ENCODE peak calls at places on chromosome 12, in four cellular contexts. O is fibroblast of the aortic adventitia, M is heart left ventricle, U is PC-3. P is an unnamed sample.

GRCh38 chr12:78562358-78563205 is 302.0 kb upstream of the SYT1 start:
- DNase-seq in O (peak; percentile 40), M (no peak), U (peak; percentile 44), P (no peak)

GRCh38 chr12:111842556-111843396 is 748 bp downstream of the MAPKAPK5 start:
- DNase-seq in O (peak; percentile 13), M (no peak), U (peak; percentile 15), P (peak; percentile 39)

GRCh38 chr12:84763112-84763511 is 149.5 kb downstream of the SLC6A15 start:
- DNase-seq in O (peak; percentile 91), M (no peak), U (no peak), P (no peak)

GRCh38 chr12:28032811-28033537 is 60.4 kb upstream of the PTHLH start:
- DNase-seq in O (no peak), M (no peak), U (peak; percentile 93), P (no peak)

GRCh38 chr12:68001486-68002466 is 12.5 kb downstream of the IFNG-AS1 start:
- DNase-seq in O (peak; percentile 28), M (no peak), U (peak; percentile 60), P (peak; percentile 16)

GRCh38 chr12:101642115-101643067 is 47.6 kb downstream of the MYBPC1 start:
- DNase-seq in O (no peak), M (no peak), U (no peak), P (peak; percentile 8)

GRCh38 chr12:31370645-31371620 is 45.0 kb upstream of the SINHCAF start:
- DNase-seq in O (peak; percentile 29), M (no peak), U (no peak), P (no peak)

GRCh38 chr12:93567174-93567573 is 5.3 kb upstream of the SOCS2 start:
- DNase-seq in O (peak; percentile 61), M (no peak), U (no peak), P (no peak)

GRCh38 chr12:64090047-64090446 is 132.0 kb downstream of the KICS2 start:
- DNase-seq in O (no peak), M (no peak), U (no peak), P (no peak)

GRCh38 chr12:45762185-45763110 is 32.9 kb downstream of the ARID2 start:
- DNase-seq in O (peak; percentile 76), M (no peak), U (peak; percentile 76), P (peak; percentile 34)

GRCh38 chr12:96195845-96196451 is 1.8 kb downstream of the ELK3 start:
- DNase-seq in O (peak; percentile 63), M (no peak), U (peak; percentile 65), P (no peak)

GRCh38 chr12:64392221-64392620 is 1.7 kb upstream of the C12orf56 start:
- DNase-seq in O (peak; percentile 70), M (no peak), U (peak; percentile 76), P (peak; percentile 49)

GRCh38 chr12:132471011-132471857 is 18.7 kb upstream of the FBRSL1 start:
- DNase-seq in O (no peak), M (no peak), U (no peak), P (no peak)

GRCh38 chr12:42469355-42470006 is 120.1 kb downstream of the PRICKLE1 start:
- DNase-seq in O (no peak), M (no peak), U (no peak), P (peak; percentile 72)

GRCh38 chr12:75481013-75481705 is 604 bp downstream of the GLIPR1 start:
- DNase-seq in O (peak; percentile 34), M (no peak), U (no peak), P (no peak)

GRCh38 chr12:77323778-77324415 is 258.5 kb upstream of the E2F7 start:
- DNase-seq in O (no peak), M (no peak), U (no peak), P (peak; percentile 11)

GRCh38 chr12:56628671-56629458 is 1.3 kb downstream of the BAZ2A start:
- DNase-seq in O (peak; percentile 67), M (peak; percentile 74), U (peak; percentile 30), P (peak; percentile 59)

GRCh38 chr12:73731658-73732057 is 806.0 kb upstream of the ATXN7L3B start:
- DNase-seq in O (no peak), M (no peak), U (peak; percentile 28), P (no peak)

GRCh38 chr12:57795354-57795753 is 12.8 kb downstream of the TSFM start:
- DNase-seq in O (no peak), M (no peak), U (peak; percentile 90), P (no peak)

GRCh38 chr12:51687142-51687935 is 96.3 kb downstream of the SCN8A start:
- DNase-seq in O (peak; percentile 61), M (no peak), U (peak; percentile 33), P (no peak)

DNA sequence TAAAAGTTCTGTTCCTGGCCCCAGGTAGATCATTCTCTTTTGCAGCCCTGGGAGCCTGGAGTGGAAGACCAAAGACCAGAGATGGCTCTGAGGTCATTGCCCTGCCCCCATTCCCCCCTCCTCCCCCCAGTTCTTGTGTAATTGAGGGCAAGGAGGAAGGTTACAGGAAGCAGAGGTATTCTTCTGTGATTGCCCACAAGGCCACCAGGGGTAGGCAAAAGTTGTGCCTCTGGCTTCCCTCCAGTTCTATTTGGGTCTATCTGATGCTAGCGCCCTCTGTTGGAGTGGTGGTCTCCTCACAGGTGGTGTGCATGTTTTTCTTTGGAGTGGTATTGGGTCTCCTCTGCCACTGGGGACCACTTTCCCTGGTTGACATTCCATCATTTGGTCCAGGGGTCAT is 41.2 kb upstream of the CRY1 start:
- DNase-seq in O (no peak), M (no peak), U (peak; percentile 54), P (no peak)
- TF ChIP-seq CTCF in O (no peak), M (no peak), U (peak; percentile 76), P (no peak)

DNA sequence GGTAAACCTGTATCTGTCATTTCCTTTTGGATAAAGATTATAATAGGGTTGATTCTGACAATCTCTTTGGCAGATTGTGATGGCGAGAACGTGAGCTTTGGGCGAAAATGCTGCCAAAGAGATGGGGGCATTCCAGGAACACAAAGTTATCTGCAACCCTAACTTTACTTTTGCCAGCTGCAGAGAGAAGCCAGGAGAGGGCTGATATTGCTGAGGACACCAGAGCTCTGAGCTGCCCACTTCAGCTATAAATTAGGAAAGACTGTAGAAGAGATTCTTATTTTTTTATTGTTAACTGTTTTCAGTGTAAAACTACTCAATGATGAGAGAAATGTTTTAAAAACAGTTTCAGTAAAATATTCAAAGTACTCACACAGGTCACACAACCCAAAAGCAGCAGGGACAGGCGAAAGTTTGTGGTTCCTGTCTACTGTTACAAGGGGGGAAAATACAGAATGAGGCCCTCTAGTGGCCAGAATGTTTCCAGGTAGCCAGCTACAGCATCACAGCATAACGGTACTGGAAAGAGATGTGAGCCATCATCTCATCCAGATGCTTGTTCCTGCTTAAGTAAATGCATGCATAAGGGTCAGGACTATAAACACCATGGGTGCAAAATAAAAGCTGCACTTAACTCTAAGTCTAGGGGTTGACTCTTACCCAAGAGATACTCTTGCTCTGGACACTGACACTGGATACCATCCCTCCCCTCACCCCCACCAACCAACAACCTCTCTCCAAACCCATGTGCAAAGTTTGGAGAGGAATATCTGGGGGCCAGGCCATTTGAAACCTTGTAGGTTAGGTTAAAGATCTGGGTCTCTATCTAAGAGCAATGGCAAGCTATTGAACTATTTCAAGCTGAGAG is 498.4 kb downstream of the RMST start:
- DNase-seq in O (no peak), M (no peak), U (peak; percentile 36), P (peak; percentile 13)
- TF ChIP-seq CTCF in O (peak; percentile 15), M (peak; percentile 33), U (peak; percentile 77), P (peak; percentile 67)

DNA sequence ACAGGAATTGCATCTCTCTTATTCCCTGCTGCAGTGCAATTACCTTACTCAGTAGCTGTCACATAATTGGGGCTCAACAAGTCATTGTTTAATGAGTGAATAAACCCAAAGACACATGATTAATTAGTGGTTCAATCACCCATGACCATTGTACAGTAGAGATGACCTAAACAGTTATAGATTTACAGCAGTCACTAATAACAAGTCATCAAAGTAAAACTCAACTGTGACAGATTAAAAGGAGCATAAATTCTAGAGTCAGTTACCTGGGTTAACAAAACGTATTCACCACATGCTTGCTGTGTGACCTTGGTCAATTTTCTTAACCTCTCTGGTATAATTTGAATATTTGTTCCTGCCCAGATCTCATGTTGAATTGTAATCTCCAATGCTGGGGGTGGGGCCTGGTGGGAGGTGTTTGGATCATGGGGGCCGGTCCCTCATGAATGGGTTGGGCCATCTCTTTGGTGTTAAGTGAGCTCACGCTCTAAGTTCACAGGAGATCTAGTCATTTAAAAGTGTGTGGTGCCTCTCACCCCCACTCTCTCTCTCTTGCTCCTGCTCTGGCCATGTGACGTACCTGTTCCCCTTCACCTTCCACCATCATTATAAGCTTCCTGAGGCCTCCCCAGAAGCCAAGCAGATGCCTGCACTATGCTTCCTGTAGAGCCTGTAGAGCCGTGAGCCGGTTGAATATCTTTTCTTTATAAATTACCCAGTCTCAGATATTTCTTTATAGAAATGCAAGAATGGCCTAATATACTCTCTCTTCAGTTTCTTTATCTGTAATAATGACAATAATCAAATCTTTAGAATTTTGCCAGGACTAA is 141.9 kb upstream of the PLEKHG7 start:
- DNase-seq in O (no peak), M (no peak), U (no peak), P (no peak)
- TF ChIP-seq CTCF in O (no peak), M (no peak), U (no peak), P (no peak)

GRCh38 chr12:14923944-14924343 is 14.4 kb downstream of the ERP27 start:
- DNase-seq in O (no peak), M (no peak), U (no peak), P (no peak)

GRCh38 chr12:14921218-14921617 is 17.1 kb downstream of the ERP27 start:
- DNase-seq in O (no peak), M (no peak), U (no peak), P (no peak)

GRCh38 chr12:14915736-14916135 is 22.6 kb downstream of the ERP27 start:
- DNase-seq in O (no peak), M (no peak), U (no peak), P (no peak)

GRCh38 chr12:14920475-14921126 is 17.7 kb downstream of the ERP27 start:
- DNase-seq in O (no peak), M (no peak), U (no peak), P (no peak)

DNA sequence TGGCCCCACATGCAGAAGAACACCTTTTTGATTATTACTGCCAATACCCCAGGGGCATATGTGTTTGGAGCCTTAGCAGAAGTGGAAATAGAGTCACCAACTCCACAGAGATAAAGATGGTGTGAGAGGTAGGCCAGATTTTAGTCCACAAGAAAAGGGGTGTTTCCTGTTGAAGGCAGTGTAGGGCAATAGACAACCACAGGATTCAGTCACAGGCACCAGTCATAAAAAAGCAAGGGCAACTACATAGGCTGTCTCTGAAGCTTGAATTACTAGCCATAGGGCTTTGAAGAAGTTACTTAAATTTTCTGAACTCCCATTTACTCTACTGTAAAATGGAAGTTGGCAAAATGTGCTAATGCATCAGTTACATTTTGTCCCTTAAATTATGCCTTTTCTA is 18.9 kb downstream of the ERP27 start:
- DNase-seq in O (no peak), M (no peak), U (no peak), P (no peak)
- TF ChIP-seq CTCF in O (no peak), M (no peak), U (no peak), P (no peak)

DNA sequence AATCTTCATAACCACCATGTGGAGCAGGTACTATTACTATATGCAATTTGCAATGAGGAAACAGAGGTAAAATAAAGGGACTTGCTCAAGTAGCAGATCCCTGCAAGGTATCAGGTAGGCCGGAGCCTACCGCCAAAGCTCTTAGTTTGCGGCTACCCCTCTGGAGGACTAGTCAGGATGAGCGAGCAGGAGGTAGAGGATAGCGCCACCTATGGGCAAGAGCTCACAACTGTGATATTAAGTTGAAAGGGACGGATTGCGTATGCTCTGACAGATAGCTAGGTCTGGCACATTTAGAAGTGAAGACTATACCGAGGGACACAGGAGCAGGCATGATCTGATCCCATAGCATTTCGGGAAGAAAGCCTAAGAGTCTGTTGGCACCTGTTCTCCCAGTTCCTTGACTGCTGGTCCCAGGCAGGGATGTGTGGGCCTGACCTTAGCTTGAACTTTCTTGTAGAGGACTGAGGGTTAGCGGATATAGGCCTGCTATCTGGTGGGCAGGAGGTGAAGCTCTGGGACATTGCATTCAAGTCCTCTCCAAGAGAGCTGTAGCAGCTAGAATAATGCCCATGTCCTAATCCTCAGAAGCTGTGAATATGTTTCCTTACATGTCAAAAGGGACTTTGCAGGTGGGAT is 48.0 kb downstream of the SLC17A8 start:
- DNase-seq in O (peak; percentile 12), M (no peak), U (peak; percentile 51), P (peak; percentile 20)
- TF ChIP-seq CTCF in O (peak; percentile 29), M (peak; percentile 33), U (peak; percentile 75), P (peak; percentile 56)

P was measured in GM13976.